ENCODE peak calls at places on chromosomes 4 and X, in seven cellular contexts. One of them, this sample, is unnamed. For H3K27me3, the result is how much of the 10 kb centered on the place peaks cover.

GRCh38 chr4:22369901-22370562 is 145.8 kb downstream of the ADGRA3 start:
- DNase-seq in AG04450: no peak
- DNase-seq in tibial nerve: no peak
- DNase-seq in body of pancreas: no peak
- DNase-seq in HCT116: no peak
- DNase-seq in A673: no peak
- DNase-seq in left lung: no peak
- DNase-seq in this sample: no peak

GRCh38 chrX:45502396-45502795 is 301.7 kb upstream of the DIPK2B start:
- DNase-seq in A673: no peak
- DNase-seq in HCT116: no peak
- DNase-seq in tibial nerve: no peak
- DNase-seq in left lung: no peak
- DNase-seq in AG04450: no peak
- DNase-seq in body of pancreas: no peak
- DNase-seq in this sample: no peak

GRCh38 chrX:123169247-123169901 is 14.7 kb upstream of the GRIA3 start:
- DNase-seq in left lung: no peak
- DNase-seq in A673: no peak
- DNase-seq in body of pancreas: no peak
- DNase-seq in HCT116: peak
- DNase-seq in AG04450: no peak
- DNase-seq in tibial nerve: no peak
- DNase-seq in this sample: no peak

GRCh38 chr4:53586121-53586816 is 5.0 kb downstream of the LNX1 start:
- DNase-seq in left lung: no peak
- DNase-seq in tibial nerve: no peak
- DNase-seq in HCT116: no peak
- DNase-seq in body of pancreas: no peak
- DNase-seq in A673: peak
- DNase-seq in AG04450: peak
- DNase-seq in this sample: no peak

GRCh38 chrX:38151426-38151825 is 69.2 kb downstream of the SRPX start:
- DNase-seq in body of pancreas: no peak
- DNase-seq in HCT116: no peak
- DNase-seq in A673: no peak
- DNase-seq in AG04450: no peak
- DNase-seq in left lung: no peak
- DNase-seq in tibial nerve: no peak
- DNase-seq in this sample: no peak

GRCh38 chr4:70544279-70544870 is 26.0 kb downstream of the AMTN start:
- DNase-seq in HCT116: peak
- DNase-seq in A673: peak
- DNase-seq in left lung: no peak
- DNase-seq in AG04450: no peak
- DNase-seq in body of pancreas: no peak
- DNase-seq in tibial nerve: no peak
- DNase-seq in this sample: no peak

GRCh38 chr4:124712417-124713212 is at the start of gene ANKRD50:
- DNase-seq in A673: peak
- DNase-seq in tibial nerve: peak
- DNase-seq in AG04450: peak
- DNase-seq in HCT116: peak
- DNase-seq in left lung: peak
- DNase-seq in body of pancreas: peak
- DNase-seq in this sample: peak

GRCh38 chrX:7852166-7852565 is 9.2 kb downstream of the VCX start:
- DNase-seq in tibial nerve: no peak
- DNase-seq in body of pancreas: no peak
- DNase-seq in AG04450: no peak
- DNase-seq in HCT116: no peak
- DNase-seq in left lung: no peak
- DNase-seq in A673: no peak
- DNase-seq in this sample: no peak

GRCh38 chrX:17549005-17549685 is 174.1 kb downstream of the NHS start:
- DNase-seq in A673: no peak
- DNase-seq in AG04450: no peak
- DNase-seq in body of pancreas: no peak
- DNase-seq in tibial nerve: no peak
- DNase-seq in left lung: no peak
- DNase-seq in HCT116: no peak
- DNase-seq in this sample: no peak

GRCh38 chr4:69689530-69690111 is 36.6 kb upstream of the UGT2A1 start:
- DNase-seq in A673: peak
- DNase-seq in body of pancreas: peak
- DNase-seq in tibial nerve: no peak
- DNase-seq in AG04450: peak
- DNase-seq in left lung: no peak
- DNase-seq in HCT116: peak
- DNase-seq in this sample: no peak

GRCh38 chr4:40241936-40242590 is 45.2 kb downstream of the RHOH start:
- DNase-seq in tibial nerve: no peak
- DNase-seq in AG04450: no peak
- DNase-seq in A673: no peak
- DNase-seq in body of pancreas: no peak
- DNase-seq in left lung: no peak
- DNase-seq in HCT116: no peak
- DNase-seq in this sample: no peak

GRCh38 chrX:153769158-153769864 is 5.3 kb downstream of the PLXNB3 start:
- DNase-seq in HCT116: no peak
- DNase-seq in left lung: no peak
- DNase-seq in A673: no peak
- DNase-seq in tibial nerve: no peak
- DNase-seq in body of pancreas: no peak
- DNase-seq in AG04450: no peak
- DNase-seq in this sample: peak

GRCh38 chr4:183823394-183823793 is 81.7 kb upstream of the STOX2 start:
- DNase-seq in left lung: no peak
- DNase-seq in AG04450: no peak
- DNase-seq in A673: no peak
- DNase-seq in HCT116: no peak
- DNase-seq in tibial nerve: peak
- DNase-seq in body of pancreas: no peak
- DNase-seq in this sample: peak

GRCh38 chr4:123977623-123978022 is 581.0 kb downstream of the SPRY1 start:
- DNase-seq in HCT116: no peak
- DNase-seq in tibial nerve: no peak
- DNase-seq in body of pancreas: no peak
- DNase-seq in A673: peak
- DNase-seq in AG04450: no peak
- DNase-seq in left lung: no peak
- DNase-seq in this sample: no peak

GRCh38 chr4:8451440-8452182 is 11.0 kb downstream of the TRMT44 start:
- DNase-seq in A673: no peak
- DNase-seq in HCT116: no peak
- DNase-seq in tibial nerve: no peak
- DNase-seq in left lung: no peak
- DNase-seq in body of pancreas: peak
- DNase-seq in AG04450: no peak
- DNase-seq in this sample: no peak

GRCh38 chrX:65035451-65035779 is 59.2 kb upstream of the ZC4H2 start:
- DNase-seq in AG04450: no peak
- DNase-seq in tibial nerve: no peak
- DNase-seq in HCT116: no peak
- DNase-seq in left lung: no peak
- DNase-seq in A673: no peak
- DNase-seq in body of pancreas: peak
- DNase-seq in this sample: peak

GRCh38 chr4:74474345-74475099 is 29.6 kb downstream of the AREG start:
- DNase-seq in body of pancreas: peak
- DNase-seq in left lung: no peak
- DNase-seq in A673: no peak
- DNase-seq in tibial nerve: no peak
- DNase-seq in AG04450: peak
- DNase-seq in HCT116: no peak
- DNase-seq in this sample: no peak

GRCh38 chrX:73337366-73337765 is 109.5 kb upstream of the CDX4 start:
- DNase-seq in A673: no peak
- DNase-seq in body of pancreas: no peak
- DNase-seq in left lung: no peak
- DNase-seq in tibial nerve: no peak
- DNase-seq in AG04450: no peak
- DNase-seq in HCT116: no peak
- DNase-seq in this sample: no peak

GRCh38 chr4:88188738-88189417 is 30.4 kb upstream of the ABCG2 start:
- DNase-seq in HCT116: no peak
- DNase-seq in left lung: no peak
- DNase-seq in tibial nerve: no peak
- DNase-seq in A673: no peak
- DNase-seq in AG04450: no peak
- DNase-seq in body of pancreas: no peak
- DNase-seq in this sample: no peak

GRCh38 chr4:106495498-106495897 is 126.9 kb upstream of the GIMD1 start:
- DNase-seq in AG04450: no peak
- DNase-seq in left lung: no peak
- DNase-seq in HCT116: no peak
- DNase-seq in body of pancreas: no peak
- DNase-seq in A673: peak
- DNase-seq in tibial nerve: no peak
- DNase-seq in this sample: no peak

GRCh38 chr4:94801016-94801415 is 43.3 kb downstream of the BMPR1B start:
- DNase-seq in AG04450: no peak
- DNase-seq in A673: no peak
- DNase-seq in tibial nerve: no peak
- DNase-seq in body of pancreas: no peak
- DNase-seq in left lung: no peak
- DNase-seq in HCT116: no peak
- DNase-seq in this sample: no peak

GRCh38 chr4:37825943-37826281 is 574 bp upstream of the PGM2 start:
- DNase-seq in body of pancreas: no peak
- DNase-seq in HCT116: no peak
- DNase-seq in AG04450: no peak
- DNase-seq in A673: no peak
- DNase-seq in left lung: no peak
- DNase-seq in tibial nerve: no peak
- DNase-seq in this sample: no peak

GRCh38 chr4:98577956-98578355 is 80.5 kb downstream of the TSPAN5 start:
- DNase-seq in left lung: no peak
- DNase-seq in A673: no peak
- DNase-seq in HCT116: no peak
- DNase-seq in tibial nerve: no peak
- DNase-seq in AG04450: no peak
- DNase-seq in body of pancreas: no peak
- DNase-seq in this sample: no peak

GRCh38 chr4:138178566-138178965 is 63.6 kb downstream of the SLC7A11 start:
- DNase-seq in left lung: no peak
- DNase-seq in A673: no peak
- DNase-seq in AG04450: no peak
- DNase-seq in tibial nerve: no peak
- DNase-seq in HCT116: no peak
- DNase-seq in body of pancreas: no peak
- DNase-seq in this sample: no peak

GRCh38 chr4:101597204-101597603 is 193.3 kb upstream of the BANK1 start:
- DNase-seq in HCT116: no peak
- DNase-seq in tibial nerve: no peak
- DNase-seq in AG04450: no peak
- DNase-seq in left lung: no peak
- DNase-seq in body of pancreas: no peak
- DNase-seq in A673: peak
- DNase-seq in this sample: no peak

GRCh38 chrX:29229802-29230201 is 642.6 kb downstream of the IL1RAPL1 start:
- DNase-seq in body of pancreas: no peak
- DNase-seq in HCT116: no peak
- DNase-seq in tibial nerve: no peak
- DNase-seq in AG04450: no peak
- DNase-seq in A673: no peak
- DNase-seq in left lung: no peak
- DNase-seq in this sample: no peak

GRCh38 chrX:97334850-97335249 is 451.1 kb downstream of the RPA4 start:
- DNase-seq in tibial nerve: no peak
- DNase-seq in A673: no peak
- DNase-seq in left lung: no peak
- DNase-seq in body of pancreas: no peak
- DNase-seq in AG04450: no peak
- DNase-seq in HCT116: no peak
- DNase-seq in this sample: no peak

GRCh38 chrX:106999002-106999975 is 723 bp downstream of the MORC4 start:
- DNase-seq in left lung: peak
- DNase-seq in A673: peak
- DNase-seq in tibial nerve: peak
- DNase-seq in HCT116: peak
- DNase-seq in AG04450: no peak
- DNase-seq in body of pancreas: peak
- DNase-seq in this sample: peak

GRCh38 chrX:46572295-46572936 is 1.1 kb upstream of the CHST7 start:
- DNase-seq in left lung: no peak
- DNase-seq in A673: no peak
- DNase-seq in tibial nerve: no peak
- DNase-seq in AG04450: no peak
- DNase-seq in body of pancreas: no peak
- DNase-seq in HCT116: no peak
- DNase-seq in this sample: no peak

GRCh38 chr4:55080174-55080865 is 45.1 kb downstream of the KDR start:
- DNase-seq in tibial nerve: no peak
- DNase-seq in left lung: no peak
- DNase-seq in body of pancreas: no peak
- DNase-seq in A673: no peak
- DNase-seq in AG04450: no peak
- DNase-seq in HCT116: no peak
- DNase-seq in this sample: no peak
- H3K4me3 ChIP-seq in tibial nerve: no peak
- H3K4me3 ChIP-seq in left lung: no peak
- H3K4me3 ChIP-seq in body of pancreas: no peak
- H3K4me3 ChIP-seq in A673: no peak
- H3K4me3 ChIP-seq in AG04450: no peak
- H3K4me3 ChIP-seq in HCT116: no peak
- H3K4me3 ChIP-seq in this sample: no peak

GRCh38 chr4:4849524-4850193 is 9.8 kb upstream of the MSX1 start:
- DNase-seq in AG04450: no peak
- DNase-seq in body of pancreas: no peak
- DNase-seq in HCT116: no peak
- DNase-seq in A673: no peak
- DNase-seq in tibial nerve: no peak
- DNase-seq in left lung: peak
- DNase-seq in this sample: peak
- H3K27me3 ChIP-seq in AG04450: under half
- H3K27me3 ChIP-seq in body of pancreas: under half
- H3K27me3 ChIP-seq in HCT116: under half
- H3K27me3 ChIP-seq in A673: under half
- H3K27me3 ChIP-seq in tibial nerve: under half
- H3K27me3 ChIP-seq in left lung: under half
- H3K27me3 ChIP-seq in this sample: under half

GRCh38 chr4:23891064-23891421 is 1.2 kb upstream of the PPARGC1A start:
- DNase-seq in tibial nerve: no peak
- DNase-seq in body of pancreas: no peak
- DNase-seq in HCT116: no peak
- DNase-seq in left lung: no peak
- DNase-seq in AG04450: no peak
- DNase-seq in A673: no peak
- DNase-seq in this sample: no peak
- H3K27ac ChIP-seq in tibial nerve: no peak
- H3K27ac ChIP-seq in body of pancreas: peak
- H3K27ac ChIP-seq in HCT116: no peak
- H3K27ac ChIP-seq in left lung: no peak
- H3K27ac ChIP-seq in AG04450: no peak
- H3K27ac ChIP-seq in A673: no peak
- H3K27ac ChIP-seq in this sample: peak

DNA sequence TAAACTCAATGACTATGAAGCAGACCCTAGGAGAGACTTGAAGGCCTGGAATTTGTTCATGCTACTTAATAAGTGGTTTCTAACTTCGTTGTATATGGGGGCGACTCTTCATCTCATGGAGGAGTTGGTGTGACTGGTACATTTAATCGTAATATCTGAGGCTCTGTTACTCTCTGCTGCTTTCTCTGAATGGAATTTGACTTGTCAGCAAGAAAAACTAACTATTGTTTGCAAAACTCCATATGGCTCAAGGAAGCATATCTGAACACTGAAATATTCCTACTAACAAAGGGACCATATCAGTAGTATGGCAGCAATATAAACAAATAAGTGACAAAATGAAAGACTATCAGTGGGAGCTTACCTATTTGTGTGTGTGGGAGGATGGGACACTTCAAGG is 132.0 kb upstream of the RPS6KA6 start:
- DNase-seq in tibial nerve: no peak
- DNase-seq in AG04450: no peak
- DNase-seq in A673: no peak
- DNase-seq in body of pancreas: no peak
- DNase-seq in left lung: no peak
- DNase-seq in HCT116: no peak
- DNase-seq in this sample: no peak
- H3K4me3 ChIP-seq in tibial nerve: no peak
- H3K4me3 ChIP-seq in AG04450: no peak
- H3K4me3 ChIP-seq in A673: no peak
- H3K4me3 ChIP-seq in body of pancreas: no peak
- H3K4me3 ChIP-seq in left lung: no peak
- H3K4me3 ChIP-seq in HCT116: no peak
- H3K4me3 ChIP-seq in this sample: no peak